ENCODE peak calls at places on chromosomes 2 and 18, in five cellular contexts. One of them, this sample, is unnamed.
A peak's percentile ranks its signal among the peaks of the same experiment; 100 is the strongest.

GRCh38 chr2:37361416-37361815 is 17.0 kb downstream of the QPCT start:
- DNase-seq in GM12878: no peak
- DNase-seq in HCT116: no peak
- DNase-seq in HepG2: no peak
- DNase-seq in K562: no peak
- DNase-seq in this sample: no peak

GRCh38 chr18:77517901-77518300 is 268.3 kb downstream of the GALR1 start:
- DNase-seq in GM12878: no peak
- DNase-seq in HCT116: no peak
- DNase-seq in HepG2: no peak
- DNase-seq in K562: no peak
- DNase-seq in this sample: no peak

GRCh38 chr18:68916734-68917133 is 118.9 kb downstream of the CCDC102B start:
- DNase-seq in GM12878: no peak
- DNase-seq in HCT116: peak; percentile 54
- DNase-seq in HepG2: peak; percentile 46
- DNase-seq in K562: no peak
- DNase-seq in this sample: no peak

GRCh38 chr2:138042311-138042710 is 78.0 kb downstream of the HNMT start:
- DNase-seq in GM12878: no peak
- DNase-seq in HCT116: no peak
- DNase-seq in HepG2: no peak
- DNase-seq in K562: no peak
- DNase-seq in this sample: no peak

GRCh38 chr18:56330381-56331115 is 307.8 kb downstream of the TXNL1 start:
- DNase-seq in GM12878: no peak
- DNase-seq in HCT116: no peak
- DNase-seq in HepG2: no peak
- DNase-seq in K562: no peak
- DNase-seq in this sample: no peak

GRCh38 chr2:25639131-25639530 is 34.2 kb downstream of the DTNB start:
- DNase-seq in GM12878: no peak
- DNase-seq in HCT116: no peak
- DNase-seq in HepG2: no peak
- DNase-seq in K562: no peak
- DNase-seq in this sample: no peak

GRCh38 chr2:120546077-120546864 is 189.4 kb upstream of the GLI2 start:
- DNase-seq in GM12878: no peak
- DNase-seq in HCT116: no peak
- DNase-seq in HepG2: peak; percentile 97
- DNase-seq in K562: peak; percentile 19
- DNase-seq in this sample: no peak

GRCh38 chr2:76050196-76050595 is 339.5 kb upstream of the GCFC2 start:
- DNase-seq in GM12878: no peak
- DNase-seq in HCT116: no peak
- DNase-seq in HepG2: peak; percentile 10
- DNase-seq in K562: no peak
- DNase-seq in this sample: no peak

GRCh38 chr2:101710690-101711318 is 13.3 kb downstream of the MAP4K4 start:
- DNase-seq in GM12878: no peak
- DNase-seq in HCT116: no peak
- DNase-seq in HepG2: no peak
- DNase-seq in K562: no peak
- DNase-seq in this sample: no peak

GRCh38 chr2:136783856-136784255 is 18.5 kb downstream of the THSD7B start:
- DNase-seq in GM12878: no peak
- DNase-seq in HCT116: no peak
- DNase-seq in HepG2: no peak
- DNase-seq in K562: no peak
- DNase-seq in this sample: no peak

GRCh38 chr2:194730266-194730665 is 926.8 kb upstream of the SLC39A10 start:
- DNase-seq in GM12878: no peak
- DNase-seq in HCT116: no peak
- DNase-seq in HepG2: no peak
- DNase-seq in K562: no peak
- DNase-seq in this sample: no peak

GRCh38 chr2:152925540-152926448 is 207.4 kb downstream of the ARL6IP6 start:
- DNase-seq in GM12878: peak; percentile 11
- DNase-seq in HCT116: peak; percentile 79
- DNase-seq in HepG2: peak; percentile 74
- DNase-seq in K562: peak; percentile 40
- DNase-seq in this sample: peak; percentile 91

GRCh38 chr2:230793573-230794359 is 71.0 kb upstream of the ITM2C start:
- DNase-seq in GM12878: no peak
- DNase-seq in HCT116: peak; percentile 95
- DNase-seq in HepG2: no peak
- DNase-seq in K562: no peak
- DNase-seq in this sample: no peak

GRCh38 chr2:230695551-230695950 is 17.1 kb upstream of the CAB39 start:
- DNase-seq in GM12878: no peak
- DNase-seq in HCT116: no peak
- DNase-seq in HepG2: no peak
- DNase-seq in K562: no peak
- DNase-seq in this sample: no peak

GRCh38 chr18:29892960-29893558 is 1149.5 kb downstream of the DSC3 start:
- DNase-seq in GM12878: no peak
- DNase-seq in HCT116: no peak
- DNase-seq in HepG2: no peak
- DNase-seq in K562: peak; percentile 8
- DNase-seq in this sample: no peak

GRCh38 chr2:224196789-224197188 is 157.7 kb upstream of the SERPINE2 start:
- DNase-seq in GM12878: no peak
- DNase-seq in HCT116: no peak
- DNase-seq in HepG2: no peak
- DNase-seq in K562: no peak
- DNase-seq in this sample: no peak

GRCh38 chr18:28050561-28050960 is 126.4 kb downstream of the CDH2 start:
- DNase-seq in GM12878: no peak
- DNase-seq in HCT116: no peak
- DNase-seq in HepG2: no peak
- DNase-seq in K562: no peak
- DNase-seq in this sample: no peak

GRCh38 chr2:186497928-186498327 is 11.9 kb downstream of the ZC3H15 start:
- DNase-seq in GM12878: no peak
- DNase-seq in HCT116: no peak
- DNase-seq in HepG2: no peak
- DNase-seq in K562: no peak
- DNase-seq in this sample: no peak

GRCh38 chr2:21043744-21044532 is at the start of gene APOB:
- DNase-seq in GM12878: no peak
- DNase-seq in HCT116: no peak
- DNase-seq in HepG2: peak; percentile 97
- DNase-seq in K562: no peak
- DNase-seq in this sample: no peak

GRCh38 chr2:237475704-237476107 is 11.3 kb upstream of the MLPH start:
- DNase-seq in GM12878: no peak
- DNase-seq in HCT116: no peak
- DNase-seq in HepG2: no peak
- DNase-seq in K562: peak; percentile 12
- DNase-seq in this sample: no peak

GRCh38 chr2:161943012-161943411 is 131.0 kb downstream of the DPP4 start:
- DNase-seq in GM12878: no peak
- DNase-seq in HCT116: no peak
- DNase-seq in HepG2: no peak
- DNase-seq in K562: no peak
- DNase-seq in this sample: no peak

GRCh38 chr18:5444269-5444668 is 99.5 kb downstream of the EPB41L3 start:
- DNase-seq in GM12878: no peak
- DNase-seq in HCT116: no peak
- DNase-seq in HepG2: no peak
- DNase-seq in K562: no peak
- DNase-seq in this sample: no peak

GRCh38 chr2:52658598-52658997 is 1109.0 kb upstream of the CHAC2 start:
- DNase-seq in GM12878: no peak
- DNase-seq in HCT116: peak; percentile 4
- DNase-seq in HepG2: no peak
- DNase-seq in K562: no peak
- DNase-seq in this sample: no peak

GRCh38 chr2:20322527-20323300 is 27.9 kb downstream of the PUM2 start:
- DNase-seq in GM12878: no peak
- DNase-seq in HCT116: no peak
- DNase-seq in HepG2: no peak
- DNase-seq in K562: no peak
- DNase-seq in this sample: no peak

DNA sequence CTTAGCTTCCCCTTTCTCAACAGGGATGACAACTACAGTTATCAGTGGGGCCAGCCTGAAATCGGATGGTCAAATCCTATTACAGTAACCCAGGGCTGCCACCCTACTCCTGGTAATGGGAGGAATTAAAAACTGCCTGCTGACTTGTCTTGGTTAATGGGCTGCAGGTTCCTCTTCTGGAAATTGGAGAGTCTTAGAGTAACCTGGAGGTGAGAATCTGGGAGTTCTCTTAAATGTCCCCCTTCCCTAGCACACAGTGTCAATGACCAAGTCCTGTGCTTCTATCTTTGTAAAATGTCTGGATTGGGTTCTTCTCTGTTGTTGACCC is 113.1 kb downstream of the DDX1 start:
- DNase-seq in GM12878: no peak
- DNase-seq in HCT116: no peak
- DNase-seq in HepG2: no peak
- DNase-seq in K562: no peak
- DNase-seq in this sample: no peak
- TF ChIP-seq SIN3A in GM12878: no peak
- TF ChIP-seq SIN3A in HCT116: no peak
- TF ChIP-seq SIN3A in HepG2: no peak
- TF ChIP-seq SIN3A in K562: no peak
- TF ChIP-seq SIN3A in this sample: no peak

GRCh38 chr2:234765315-234765714 is 186.5 kb upstream of the SH3BP4 start:
- DNase-seq in GM12878: no peak
- DNase-seq in HCT116: no peak
- DNase-seq in HepG2: no peak
- DNase-seq in K562: no peak
- DNase-seq in this sample: no peak
- TF ChIP-seq POLR2A in GM12878: no peak
- TF ChIP-seq POLR2A in HCT116: no peak
- TF ChIP-seq POLR2A in HepG2: no peak
- TF ChIP-seq POLR2A in K562: no peak
- TF ChIP-seq POLR2A in this sample: no peak

DNA sequence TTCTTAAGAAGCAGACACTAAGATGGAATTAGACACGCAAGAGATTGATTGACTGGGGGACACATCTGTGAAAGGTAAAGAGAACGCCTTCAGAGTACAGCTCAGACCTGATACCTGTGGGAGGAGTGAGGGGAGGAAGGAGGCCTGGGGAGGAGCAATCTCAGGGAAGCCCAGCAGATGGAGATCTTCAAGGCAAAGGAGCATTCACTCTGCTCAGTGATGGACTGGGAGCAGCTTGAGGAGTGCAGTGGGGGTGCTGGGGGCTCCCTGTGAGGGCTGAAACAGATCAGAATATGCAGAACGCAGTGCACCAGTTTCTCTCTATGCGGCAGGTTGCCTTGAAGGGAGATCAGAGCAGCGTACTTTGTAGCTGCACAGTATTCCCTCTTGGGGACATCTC is 103.7 kb upstream of the ATP8B1 start:
- DNase-seq in GM12878: no peak
- DNase-seq in HCT116: no peak
- DNase-seq in HepG2: no peak
- DNase-seq in K562: no peak
- DNase-seq in this sample: no peak
- TF ChIP-seq SIN3A in GM12878: no peak
- TF ChIP-seq SIN3A in HCT116: no peak
- TF ChIP-seq SIN3A in HepG2: no peak
- TF ChIP-seq SIN3A in K562: no peak
- TF ChIP-seq SIN3A in this sample: no peak

DNA sequence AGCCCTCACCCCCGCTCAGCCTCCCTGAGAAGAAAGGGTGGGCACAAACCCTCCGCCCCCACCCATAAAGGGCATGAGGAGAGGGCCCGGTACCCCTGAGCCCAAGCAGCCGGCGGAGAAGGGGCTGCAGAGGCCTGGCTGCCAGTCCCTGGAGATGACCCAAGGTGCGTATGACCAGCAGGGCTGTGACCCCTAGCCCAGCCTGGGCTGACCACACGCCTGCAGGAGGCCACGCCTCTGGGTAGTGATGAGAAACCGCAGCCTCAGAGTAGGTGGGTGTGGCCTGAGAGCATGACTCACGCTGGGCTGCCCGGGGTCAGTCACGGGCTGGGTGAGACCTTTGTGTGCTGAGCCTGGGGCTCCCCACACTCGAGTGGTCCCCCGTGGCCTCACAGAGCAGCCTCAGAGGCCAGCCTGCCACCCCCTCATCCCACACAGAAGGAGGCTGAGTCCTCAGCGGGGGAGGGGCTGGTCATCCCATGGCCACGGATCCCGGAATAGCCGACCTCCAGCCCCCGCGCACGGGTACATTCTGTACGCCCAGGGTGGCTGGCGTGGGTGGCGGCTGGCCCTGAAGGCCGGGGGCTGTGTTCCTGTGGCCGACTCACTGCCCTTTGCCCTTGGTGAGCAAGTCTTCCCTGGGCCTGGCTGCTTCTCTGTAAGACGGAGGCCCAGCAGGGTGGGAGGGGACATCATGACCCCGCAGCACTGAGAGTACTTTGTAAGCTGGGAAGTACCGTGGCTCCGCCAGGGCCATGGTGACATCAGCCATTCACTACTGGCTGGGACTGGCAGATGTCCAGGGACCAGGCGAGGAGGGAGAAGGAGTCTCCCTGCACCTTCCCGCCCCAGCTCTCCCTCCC is 110.8 kb upstream of the OTOS start:
- DNase-seq in GM12878: no peak
- DNase-seq in HCT116: peak; percentile 77
- DNase-seq in HepG2: peak; percentile 94
- DNase-seq in K562: peak; percentile 86
- DNase-seq in this sample: no peak
- TF ChIP-seq POLR2A in GM12878: no peak
- TF ChIP-seq POLR2A in HCT116: no peak
- TF ChIP-seq POLR2A in HepG2: no peak
- TF ChIP-seq POLR2A in K562: peak; percentile 63
- TF ChIP-seq POLR2A in this sample: no peak

GRCh38 chr18:51195602-51196115 is 1.8 kb downstream of the MEX3C start:
- DNase-seq in GM12878: no peak
- DNase-seq in HCT116: peak; percentile 18
- DNase-seq in HepG2: peak; percentile 87
- DNase-seq in K562: peak; percentile 7
- DNase-seq in this sample: peak; percentile 48
- TF ChIP-seq SIN3A in GM12878: peak; percentile 53
- TF ChIP-seq SIN3A in HCT116: no peak
- TF ChIP-seq SIN3A in HepG2: peak; percentile 61
- TF ChIP-seq SIN3A in K562: no peak
- TF ChIP-seq SIN3A in this sample: no peak

DNA sequence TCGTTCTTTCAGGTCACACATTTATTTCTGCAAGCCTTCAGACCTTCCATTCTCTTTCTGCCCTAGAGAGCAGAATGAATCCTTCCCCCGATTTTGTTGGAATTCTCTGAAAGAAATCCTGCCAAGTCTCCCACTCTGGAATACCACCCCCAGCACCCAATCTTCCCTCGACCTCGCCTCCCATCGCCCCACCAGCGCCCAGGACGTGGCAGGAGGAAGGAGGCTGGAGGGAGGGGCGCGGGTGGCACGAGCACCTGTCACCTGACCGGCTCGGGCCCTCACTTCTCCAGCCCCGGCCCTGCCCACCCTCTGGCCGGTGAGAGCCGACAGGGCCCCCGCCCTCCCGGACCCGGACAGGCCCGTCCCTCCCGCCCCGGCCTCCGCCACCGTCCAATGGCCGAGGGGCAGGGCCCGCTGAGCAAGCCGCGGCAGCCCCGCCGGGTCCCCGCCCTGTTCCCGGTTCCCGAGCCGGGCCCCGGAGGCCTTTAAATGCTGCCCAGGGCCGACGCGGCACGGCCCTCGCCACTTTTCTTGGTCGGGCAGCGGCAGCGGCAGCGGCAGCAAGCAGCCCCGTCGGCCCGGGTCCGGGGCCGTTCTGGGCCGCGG is at the start of gene LGALSL:
- DNase-seq in GM12878: no peak
- DNase-seq in HCT116: peak; percentile 49
- DNase-seq in HepG2: peak; percentile 66
- DNase-seq in K562: peak; percentile 82
- DNase-seq in this sample: no peak
- TF ChIP-seq POLR2A in GM12878: peak; percentile 79
- TF ChIP-seq POLR2A in HCT116: peak; percentile 60
- TF ChIP-seq POLR2A in HepG2: peak; percentile 46
- TF ChIP-seq POLR2A in K562: no peak
- TF ChIP-seq POLR2A in this sample: no peak

This sample was measured in H1.